ENCODE peak calls at places on chromosomes 7 and 10, in five cellular contexts. One of them, this sample, is unnamed.

GRCh38 chr7:7131273-7131672 is 51.1 kb upstream of the C1GALT1 start:
- DNase-seq in tibial artery: no peak
- DNase-seq in OCI-LY7: no peak
- DNase-seq in neural crest cell: no peak
- DNase-seq in fibroblast of villous mesenchyme: no peak
- DNase-seq in this sample: no peak

GRCh38 chr10:97196213-97197029 is 10.7 kb upstream of the SLIT1 start:
- DNase-seq in tibial artery: peak; percentile 32
- DNase-seq in OCI-LY7: peak; percentile 92
- DNase-seq in neural crest cell: peak; percentile 54
- DNase-seq in fibroblast of villous mesenchyme: peak; percentile 59
- DNase-seq in this sample: peak; percentile 57

GRCh38 chr10:133310399-133310755 is 1.7 kb downstream of the ZNF511 start:
- DNase-seq in tibial artery: no peak
- DNase-seq in OCI-LY7: no peak
- DNase-seq in neural crest cell: no peak
- DNase-seq in fibroblast of villous mesenchyme: no peak
- DNase-seq in this sample: no peak

GRCh38 chr10:95445223-95445836 is 115.8 kb downstream of the SORBS1 start:
- DNase-seq in tibial artery: peak; percentile 89
- DNase-seq in OCI-LY7: no peak
- DNase-seq in neural crest cell: no peak
- DNase-seq in fibroblast of villous mesenchyme: peak; percentile 54
- DNase-seq in this sample: no peak

GRCh38 chr7:21480693-21481403 is 53.0 kb downstream of the SP4 start:
- DNase-seq in tibial artery: no peak
- DNase-seq in OCI-LY7: no peak
- DNase-seq in neural crest cell: no peak
- DNase-seq in fibroblast of villous mesenchyme: no peak
- DNase-seq in this sample: no peak

GRCh38 chr7:44845476-44845875 is 2.4 kb downstream of the H2AZ2 start:
- DNase-seq in tibial artery: no peak
- DNase-seq in OCI-LY7: no peak
- DNase-seq in neural crest cell: no peak
- DNase-seq in fibroblast of villous mesenchyme: no peak
- DNase-seq in this sample: no peak

GRCh38 chr7:42693722-42694121 is 218.1 kb downstream of the C7orf25 start:
- DNase-seq in tibial artery: no peak
- DNase-seq in OCI-LY7: no peak
- DNase-seq in neural crest cell: no peak
- DNase-seq in fibroblast of villous mesenchyme: no peak
- DNase-seq in this sample: no peak

GRCh38 chr7:47191316-47191715 is 390.6 kb downstream of the TNS3 start:
- DNase-seq in tibial artery: no peak
- DNase-seq in OCI-LY7: no peak
- DNase-seq in neural crest cell: no peak
- DNase-seq in fibroblast of villous mesenchyme: no peak
- DNase-seq in this sample: no peak

GRCh38 chr7:98459529-98459928 is 58.6 kb upstream of the BAIAP2L1 start:
- DNase-seq in tibial artery: no peak
- DNase-seq in OCI-LY7: no peak
- DNase-seq in neural crest cell: no peak
- DNase-seq in fibroblast of villous mesenchyme: no peak
- DNase-seq in this sample: no peak

GRCh38 chr7:73774923-73775322 is 4.9 kb upstream of the CLDN3 start:
- DNase-seq in tibial artery: no peak
- DNase-seq in OCI-LY7: no peak
- DNase-seq in neural crest cell: no peak
- DNase-seq in fibroblast of villous mesenchyme: peak; percentile 30
- DNase-seq in this sample: no peak

DNA sequence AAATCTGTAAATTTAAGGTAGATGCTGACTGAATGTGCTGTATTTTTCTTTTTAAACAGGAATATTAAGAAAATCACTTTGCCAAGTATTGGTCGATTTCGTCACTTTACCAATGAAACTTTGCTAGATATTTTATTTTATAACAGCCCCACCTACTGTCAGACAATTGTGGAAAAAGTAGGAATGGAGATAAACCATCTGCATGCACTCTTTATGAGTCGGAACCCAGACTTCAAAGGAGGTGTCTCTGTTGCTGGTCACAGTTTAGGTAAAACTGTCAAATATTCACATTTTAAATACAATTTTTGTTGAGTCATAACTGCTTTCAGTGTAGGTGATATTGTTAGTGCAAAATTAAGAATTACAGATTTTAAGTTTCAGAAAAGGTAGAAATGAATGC is 25.2 kb downstream of the SEC23IP start:
- DNase-seq in tibial artery: no peak
- DNase-seq in OCI-LY7: no peak
- DNase-seq in neural crest cell: no peak
- DNase-seq in fibroblast of villous mesenchyme: peak; percentile 11
- DNase-seq in this sample: no peak
- TF ChIP-seq CTCF in tibial artery: no peak
- TF ChIP-seq CTCF in OCI-LY7: peak; percentile 37
- TF ChIP-seq CTCF in neural crest cell: no peak
- TF ChIP-seq CTCF in fibroblast of villous mesenchyme: peak; percentile 21
- TF ChIP-seq CTCF in this sample: peak; percentile 4

DNA sequence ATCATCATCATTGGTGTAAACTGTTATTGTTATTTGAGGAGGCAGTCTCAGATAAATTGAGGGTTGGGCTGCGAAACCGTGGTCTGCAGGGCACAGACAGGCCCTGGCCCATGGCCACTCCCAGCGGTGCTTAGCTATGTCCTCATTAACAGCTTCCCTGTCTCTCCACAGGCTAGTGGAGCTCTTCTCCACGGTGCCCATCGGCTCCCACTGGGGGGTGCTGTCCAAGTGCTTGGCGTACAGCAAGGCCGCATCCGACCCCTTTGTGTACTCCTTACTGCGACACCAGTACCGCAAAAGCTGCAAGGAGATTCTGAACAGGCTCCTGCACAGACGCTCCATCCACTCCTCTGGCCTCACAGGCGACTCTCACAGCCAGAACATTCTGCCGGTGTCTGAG is 21.6 kb downstream of the GPR26 start:
- DNase-seq in tibial artery: no peak
- DNase-seq in OCI-LY7: no peak
- DNase-seq in neural crest cell: peak; percentile 5
- DNase-seq in fibroblast of villous mesenchyme: no peak
- DNase-seq in this sample: no peak
- TF ChIP-seq CTCF in tibial artery: no peak
- TF ChIP-seq CTCF in OCI-LY7: no peak
- TF ChIP-seq CTCF in neural crest cell: no peak
- TF ChIP-seq CTCF in fibroblast of villous mesenchyme: no peak
- TF ChIP-seq CTCF in this sample: no peak

GRCh38 chr10:78927257-78927995 is 141.3 kb upstream of the ZMIZ1 start:
- DNase-seq in tibial artery: no peak
- DNase-seq in OCI-LY7: peak; percentile 40
- DNase-seq in neural crest cell: no peak
- DNase-seq in fibroblast of villous mesenchyme: no peak
- DNase-seq in this sample: no peak
- TF ChIP-seq CTCF in tibial artery: no peak
- TF ChIP-seq CTCF in OCI-LY7: no peak
- TF ChIP-seq CTCF in neural crest cell: no peak
- TF ChIP-seq CTCF in fibroblast of villous mesenchyme: no peak
- TF ChIP-seq CTCF in this sample: no peak

GRCh38 chr10:76034236-76035009 is 603.0 kb downstream of the LRMDA start:
- DNase-seq in tibial artery: no peak
- DNase-seq in OCI-LY7: no peak
- DNase-seq in neural crest cell: no peak
- DNase-seq in fibroblast of villous mesenchyme: no peak
- DNase-seq in this sample: no peak

GRCh38 chr10:76035010-76035727 is 603.7 kb downstream of the LRMDA start:
- DNase-seq in tibial artery: no peak
- DNase-seq in OCI-LY7: no peak
- DNase-seq in neural crest cell: no peak
- DNase-seq in fibroblast of villous mesenchyme: no peak
- DNase-seq in this sample: no peak

GRCh38 chr10:76036962-76037361 is 605.5 kb downstream of the LRMDA start:
- DNase-seq in tibial artery: no peak
- DNase-seq in OCI-LY7: no peak
- DNase-seq in neural crest cell: no peak
- DNase-seq in fibroblast of villous mesenchyme: no peak
- DNase-seq in this sample: no peak

GRCh38 chr10:76036410-76036940 is 605.1 kb downstream of the LRMDA start:
- DNase-seq in tibial artery: peak; percentile 75
- DNase-seq in OCI-LY7: peak; percentile 23
- DNase-seq in neural crest cell: peak; percentile 77
- DNase-seq in fibroblast of villous mesenchyme: peak; percentile 71
- DNase-seq in this sample: no peak

GRCh38 chr10:76035728-76036409 is 604.4 kb downstream of the LRMDA start:
- DNase-seq in tibial artery: no peak
- DNase-seq in OCI-LY7: no peak
- DNase-seq in neural crest cell: no peak
- DNase-seq in fibroblast of villous mesenchyme: no peak
- DNase-seq in this sample: no peak
- TF ChIP-seq CTCF in tibial artery: no peak
- TF ChIP-seq CTCF in OCI-LY7: no peak
- TF ChIP-seq CTCF in neural crest cell: no peak
- TF ChIP-seq CTCF in fibroblast of villous mesenchyme: no peak
- TF ChIP-seq CTCF in this sample: no peak

DNA sequence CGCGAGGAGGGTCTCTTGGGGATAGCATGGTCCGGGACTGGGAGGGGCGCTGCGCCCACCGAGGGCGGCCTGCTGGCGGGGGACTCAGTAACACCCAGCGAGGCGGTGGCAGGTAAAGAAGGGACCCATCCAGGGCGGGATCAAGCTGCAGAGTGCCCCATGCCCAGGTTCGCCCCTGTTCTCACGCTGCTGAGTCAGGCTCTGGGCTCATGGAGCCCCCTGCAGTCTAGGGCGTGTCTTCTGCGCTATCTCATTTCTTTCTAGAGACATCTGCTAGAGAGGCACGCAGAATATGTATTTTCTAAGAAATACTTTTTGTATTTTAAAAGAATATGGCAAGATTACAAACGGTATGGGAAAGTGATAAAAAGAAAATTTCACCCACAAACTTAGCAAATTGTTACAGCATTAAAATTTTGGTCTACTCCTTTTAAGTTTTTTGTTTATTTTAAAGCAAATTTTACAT is 933 bp downstream of the EPDR1 start:
- DNase-seq in tibial artery: peak; percentile 29
- DNase-seq in OCI-LY7: no peak
- DNase-seq in neural crest cell: no peak
- DNase-seq in fibroblast of villous mesenchyme: no peak
- DNase-seq in this sample: no peak
- TF ChIP-seq CTCF in tibial artery: no peak
- TF ChIP-seq CTCF in OCI-LY7: no peak
- TF ChIP-seq CTCF in neural crest cell: peak; percentile 22
- TF ChIP-seq CTCF in fibroblast of villous mesenchyme: no peak
- TF ChIP-seq CTCF in this sample: peak; percentile 35

GRCh38 chr10:128835361-128835760 is 631.7 kb upstream of the MGMT start:
- DNase-seq in tibial artery: no peak
- DNase-seq in OCI-LY7: no peak
- DNase-seq in neural crest cell: no peak
- DNase-seq in fibroblast of villous mesenchyme: no peak
- DNase-seq in this sample: no peak
- TF ChIP-seq CTCF in tibial artery: no peak
- TF ChIP-seq CTCF in OCI-LY7: no peak
- TF ChIP-seq CTCF in neural crest cell: no peak
- TF ChIP-seq CTCF in fibroblast of villous mesenchyme: no peak
- TF ChIP-seq CTCF in this sample: no peak

GRCh38 chr10:122550427-122550826 is 10.1 kb upstream of the DMBT1 start:
- DNase-seq in tibial artery: no peak
- DNase-seq in OCI-LY7: no peak
- DNase-seq in neural crest cell: no peak
- DNase-seq in fibroblast of villous mesenchyme: no peak
- DNase-seq in this sample: no peak

GRCh38 chr10:122543676-122544075 is 16.9 kb upstream of the DMBT1 start:
- DNase-seq in tibial artery: no peak
- DNase-seq in OCI-LY7: no peak
- DNase-seq in neural crest cell: no peak
- DNase-seq in fibroblast of villous mesenchyme: no peak
- DNase-seq in this sample: no peak

GRCh38 chr10:122548699-122549098 is 11.9 kb upstream of the DMBT1 start:
- DNase-seq in tibial artery: no peak
- DNase-seq in OCI-LY7: no peak
- DNase-seq in neural crest cell: no peak
- DNase-seq in fibroblast of villous mesenchyme: no peak
- DNase-seq in this sample: no peak

GRCh38 chr10:122544493-122544892 is 16.1 kb upstream of the DMBT1 start:
- DNase-seq in tibial artery: no peak
- DNase-seq in OCI-LY7: no peak
- DNase-seq in neural crest cell: no peak
- DNase-seq in fibroblast of villous mesenchyme: no peak
- DNase-seq in this sample: no peak

DNA sequence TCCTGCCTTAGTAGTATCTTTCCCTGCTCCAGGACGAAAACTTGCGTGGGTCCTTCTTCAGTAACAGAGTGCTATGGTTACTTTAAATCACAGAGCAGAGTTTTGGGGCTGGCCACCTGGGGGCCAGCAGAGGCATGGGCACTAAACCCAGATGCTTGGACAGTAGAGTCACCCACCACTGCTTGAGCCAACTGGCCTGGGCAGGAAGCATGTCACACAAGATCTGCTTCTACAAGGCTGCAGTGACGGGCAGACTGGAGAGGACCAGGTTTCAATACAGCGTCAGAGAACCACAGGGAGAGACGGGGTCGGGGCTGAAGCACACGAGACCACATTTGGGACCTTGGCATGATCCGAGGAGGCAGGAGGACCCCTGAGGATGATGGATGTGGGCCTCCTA is 14.3 kb upstream of the DMBT1 start:
- DNase-seq in tibial artery: no peak
- DNase-seq in OCI-LY7: no peak
- DNase-seq in neural crest cell: no peak
- DNase-seq in fibroblast of villous mesenchyme: no peak
- DNase-seq in this sample: no peak
- TF ChIP-seq CTCF in tibial artery: no peak
- TF ChIP-seq CTCF in OCI-LY7: no peak
- TF ChIP-seq CTCF in neural crest cell: no peak
- TF ChIP-seq CTCF in fibroblast of villous mesenchyme: no peak
- TF ChIP-seq CTCF in this sample: no peak